ENCODE peak calls at places on chromosomes 6 and 20, in seven cellular contexts. B, N, R, C, E, O and Z are unnamed samples.
A peak's percentile ranks its signal among the peaks of the same experiment; 100 is the strongest.

GRCh38 chr6:108295676-108296075 is 822 bp downstream of the AFG1L start:
- DNase-seq in R (no peak), N (no peak), C (no peak), O (no peak), B (no peak), E (no peak), Z (no peak)

GRCh38 chr6:163585932-163586437 is 171.5 kb downstream of the QKI start:
- DNase-seq in C (no peak), E (peak; percentile 76), O (no peak), B (no peak), R (no peak), N (peak; percentile 60), Z (no peak)

GRCh38 chr20:38905375-38905774 is 20.8 kb upstream of the FAM83D start:
- DNase-seq in R (no peak), N (no peak), C (no peak), E (peak; percentile 36), B (no peak), O (no peak), Z (no peak)

GRCh38 chr6:135062735-135063134 is 8.1 kb upstream of the HBS1L start:
- DNase-seq in O (no peak), E (no peak), N (no peak), B (no peak), C (no peak), R (no peak), Z (no peak)

GRCh38 chr6:45445364-45445748 is 67.6 kb upstream of the SUPT3H start:
- DNase-seq in E (no peak), R (no peak), O (no peak), N (no peak), C (no peak), B (no peak), Z (no peak)

GRCh38 chr6:152635949-152636674 is 1.1 kb downstream of the SYNE1 start:
- DNase-seq in B (peak; percentile 59), O (no peak), C (peak; percentile 56), E (peak; percentile 10), N (no peak), R (no peak), Z (no peak)

GRCh38 chr6:22053385-22053997 is 243.3 kb downstream of the PRL start:
- DNase-seq in O (no peak), N (no peak), R (no peak), E (no peak), B (no peak), C (no peak), Z (no peak)

GRCh38 chr20:53773792-53774371 is 180.2 kb upstream of the ZNF217 start:
- DNase-seq in C (no peak), N (peak; percentile 60), R (no peak), E (peak; percentile 51), O (peak; percentile 66), B (no peak), Z (no peak)

GRCh38 chr20:34311118-34312023 is 8.2 kb upstream of the AHCY start:
- DNase-seq in E (no peak), N (no peak), B (peak; percentile 76), C (no peak), O (peak; percentile 100), R (no peak), Z (no peak)

GRCh38 chr6:5025911-5026819 is 22.3 kb upstream of the RPP40 start:
- DNase-seq in N (no peak), R (no peak), B (peak; percentile 71), O (peak; percentile 35), C (peak; percentile 54), E (peak; percentile 61), Z (no peak)

GRCh38 chr20:1801551-1801950 is 93.7 kb upstream of the SIRPA start:
- DNase-seq in R (no peak), B (no peak), E (no peak), C (no peak), N (no peak), O (no peak), Z (no peak)

GRCh38 chr6:49252901-49253300 is 210.2 kb downstream of the MMUT start:
- DNase-seq in B (no peak), E (no peak), O (no peak), R (no peak), C (no peak), N (no peak), Z (no peak)

GRCh38 chr20:46681032-46681854 is 8.0 kb downstream of the TP53RK start:
- DNase-seq in E (peak; percentile 52), N (no peak), B (peak; percentile 92), C (peak; percentile 67), O (peak; percentile 82), R (peak; percentile 27), Z (no peak)

GRCh38 chr6:9186148-9186547 is 750.8 kb upstream of the SLC35B3 start:
- DNase-seq in C (no peak), O (no peak), E (no peak), B (no peak), N (no peak), R (no peak), Z (no peak)

GRCh38 chr6:170485159-170485558 is 67.9 kb downstream of the PSMB1 start:
- DNase-seq in B (no peak), E (no peak), O (no peak), N (no peak), R (no peak), C (no peak), Z (no peak)

GRCh38 chr20:1302578-1303541 is 26.1 kb downstream of the SDCBP2 start:
- DNase-seq in N (no peak), E (no peak), O (no peak), R (no peak), C (no peak), B (no peak), Z (no peak)

GRCh38 chr6:12238191-12238590 is 52.0 kb upstream of the EDN1 start:
- DNase-seq in C (no peak), E (no peak), R (no peak), B (no peak), O (no peak), N (no peak), Z (no peak)

GRCh38 chr20:47642118-47642517 is 140.4 kb downstream of the NCOA3 start:
- DNase-seq in E (no peak), C (no peak), O (no peak), R (no peak), B (no peak), N (no peak), Z (no peak)

DNA sequence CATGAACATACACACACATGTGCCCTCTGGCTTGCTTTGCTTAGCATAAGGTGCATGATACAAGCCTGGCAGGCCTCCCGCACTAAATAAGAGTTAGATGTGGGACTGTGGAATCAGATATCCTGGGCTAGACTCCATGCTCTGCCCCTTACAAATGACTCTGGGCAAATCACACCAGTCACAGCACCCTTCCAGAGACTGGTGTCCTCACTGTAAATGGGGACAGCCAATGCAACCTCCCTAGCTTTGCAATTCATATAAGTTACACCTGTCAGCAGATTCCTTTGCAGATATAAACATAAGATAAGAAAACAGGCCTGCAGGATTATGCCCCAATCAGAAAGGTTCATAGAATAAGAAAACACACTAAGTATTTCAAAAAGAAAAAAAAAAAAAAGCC is 174.1 kb downstream of the PTPRT start:
- DNase-seq in E (no peak), R (no peak), O (no peak), B (no peak), C (no peak), N (no peak), Z (no peak)
- H3K9ac ChIP-seq in E (no peak overlapping the region), R (no peak overlapping the region), O (no peak overlapping the region), B (no peak overlapping the region), C (no peak overlapping the region), N (no peak overlapping the region), Z (no peak overlapping the region)

DNA sequence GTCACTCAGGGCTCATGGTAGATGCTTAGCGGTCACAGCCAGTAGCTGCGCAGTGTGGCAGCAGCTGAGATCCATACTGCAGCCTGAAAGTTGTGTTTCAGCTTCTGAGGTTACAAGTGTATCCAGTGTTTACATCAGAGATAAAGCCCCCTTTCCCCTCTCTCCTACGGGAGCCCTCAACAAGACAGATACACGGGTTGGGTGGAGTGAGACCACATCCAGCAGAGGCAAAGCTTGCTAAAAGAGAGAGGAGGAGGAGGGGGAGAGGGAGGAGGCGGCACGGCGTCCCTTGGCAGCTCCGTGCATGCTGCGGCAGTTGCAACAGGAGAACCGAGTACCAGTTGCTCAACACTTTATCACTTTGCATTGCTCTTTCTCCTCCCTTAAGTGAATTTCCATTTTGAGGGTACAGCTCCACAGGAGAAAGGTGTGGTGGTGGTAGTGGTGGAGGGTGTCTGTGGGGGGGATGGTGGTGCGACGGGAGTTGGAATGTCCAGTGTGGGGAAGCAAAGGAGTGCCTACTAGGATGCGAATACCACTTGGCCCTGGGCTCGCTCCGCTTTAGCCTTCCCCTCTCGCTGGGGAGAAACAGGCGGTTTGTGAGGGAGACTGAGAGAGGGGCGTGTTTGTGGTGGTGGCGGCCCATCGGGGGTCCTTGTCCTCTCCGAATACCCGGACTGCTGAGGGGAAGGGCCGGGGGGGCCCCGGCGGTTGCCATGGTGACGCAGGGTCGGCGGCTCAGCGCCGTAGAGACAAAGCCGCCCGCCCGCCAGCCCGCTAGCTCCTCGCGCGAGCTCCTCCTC is 405 bp upstream of the RNF182 start:
- DNase-seq in R (no peak), E (peak; percentile 37), N (no peak), O (no peak), B (peak; percentile 87), C (peak; percentile 94), Z (no peak)
- TF ChIP-seq POLR2AphosphoS5 in R (no peak), E (no peak), N (no peak), O (no peak), B (peak; percentile 41), C (no peak), Z (no peak)

DNA sequence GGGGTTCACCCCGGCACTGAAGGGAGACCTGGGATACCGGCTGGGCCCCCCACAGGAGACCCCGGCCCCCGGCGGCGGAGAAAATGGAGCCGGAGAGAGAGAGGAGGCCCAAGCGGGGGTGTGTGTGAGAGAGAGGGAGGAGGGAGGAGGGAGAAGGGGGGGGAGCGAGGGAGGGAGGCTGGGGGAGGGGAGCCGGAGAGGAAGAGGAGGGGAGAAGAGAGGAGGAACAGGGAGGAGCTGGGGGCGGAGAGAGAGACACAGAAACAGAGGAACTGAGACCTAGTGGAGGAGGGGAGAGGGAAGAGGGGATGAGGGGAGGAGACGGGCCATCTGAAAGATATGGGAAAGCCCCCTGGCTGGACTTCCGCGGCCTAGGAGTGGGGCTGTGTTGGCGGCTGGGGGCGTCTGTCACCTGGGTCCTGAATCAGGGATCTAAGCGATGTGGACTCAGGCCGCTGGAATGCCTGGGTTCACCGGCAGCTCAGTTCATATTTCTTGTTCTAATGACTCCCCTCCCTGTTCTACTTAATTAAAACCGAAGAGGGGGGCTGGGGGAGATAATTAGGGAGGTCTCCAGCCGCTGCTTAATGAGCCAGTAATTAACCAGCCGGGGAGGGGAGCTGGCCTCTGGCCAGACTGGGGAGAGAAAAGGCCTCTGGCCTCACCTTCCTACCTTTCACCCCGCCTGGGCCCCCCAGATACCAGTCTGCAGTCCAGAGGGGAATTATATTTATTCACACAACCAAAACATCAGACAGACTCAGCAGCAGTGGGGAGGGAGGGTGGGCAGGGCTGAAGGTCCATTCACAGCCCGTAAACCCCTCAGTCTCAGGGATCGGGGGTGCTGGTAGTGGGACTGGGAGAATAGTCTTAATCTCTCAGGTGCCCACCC is at the start of gene PBX2:
- DNase-seq in C (peak; percentile 85), O (peak; percentile 87), E (peak; percentile 93), B (peak; percentile 70), N (peak; percentile 66), R (peak; percentile 91), Z (peak; percentile 79)
- H3K9ac ChIP-seq in C (peak within 1 kb of the TSS; percentile 78), O (peak within 1 kb of the TSS; percentile 90), E (peak within 1 kb of the TSS; percentile 80), B (peak within 1 kb of the TSS; percentile 80), N (peak within 1 kb of the TSS; percentile 87), R (peak within 1 kb of the TSS; percentile 99), Z (peak within 1 kb of the TSS; percentile 90)

DNA sequence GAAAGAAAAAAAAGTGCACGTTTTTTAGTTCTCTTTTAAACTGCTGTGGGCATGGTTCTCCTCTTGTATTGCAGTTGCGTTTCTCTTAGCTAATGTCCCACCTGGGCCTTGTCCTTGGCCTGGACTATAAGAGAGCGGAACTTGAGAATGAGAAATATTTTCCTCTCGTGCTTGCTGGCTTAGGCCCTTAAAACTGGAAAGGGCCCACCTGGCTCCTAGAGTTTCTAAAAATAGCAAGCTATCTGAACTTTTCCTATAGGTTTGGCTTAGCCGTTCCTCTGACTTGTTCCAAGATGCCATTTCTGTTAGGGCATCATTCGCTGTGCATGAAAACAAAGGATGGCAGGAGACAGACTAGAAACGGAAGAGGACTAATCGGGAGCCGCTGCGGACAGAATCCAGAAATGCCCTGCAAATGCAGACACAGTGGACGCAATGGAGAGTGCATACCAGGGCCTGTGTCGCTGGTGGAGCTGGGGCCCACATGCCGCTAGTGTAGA is 4.5 kb downstream of the RIPOR3 start:
- DNase-seq in C (no peak), O (no peak), N (no peak), R (no peak), B (no peak), E (no peak), Z (no peak)
- TF ChIP-seq POLR2AphosphoS5 in C (no peak), O (no peak), N (no peak), R (no peak), B (no peak), E (no peak), Z (no peak)